ENCODE peak calls at places on chromosomes 4 and X, in five cellular contexts. One of them, this sample, is unnamed.

GRCh38 chr4:98508825-98509539 is 149.4 kb downstream of the TSPAN5 start:
- DNase-seq in immature natural killer cell: no peak
- DNase-seq in Karpas-422: no peak
- DNase-seq in stimulated activated naive CD4-positive, alpha-beta T cell: no peak
- DNase-seq in H9: no peak
- DNase-seq in this sample: no peak

GRCh38 chr4:2126309-2127043 is 67.3 kb downstream of the NAT8L start:
- DNase-seq in immature natural killer cell: no peak
- DNase-seq in Karpas-422: no peak
- DNase-seq in stimulated activated naive CD4-positive, alpha-beta T cell: no peak
- DNase-seq in H9: no peak
- DNase-seq in this sample: no peak

GRCh38 chrX:44106864-44107263 is 133.7 kb upstream of the NDP start:
- DNase-seq in immature natural killer cell: no peak
- DNase-seq in Karpas-422: no peak
- DNase-seq in stimulated activated naive CD4-positive, alpha-beta T cell: no peak
- DNase-seq in H9: no peak
- DNase-seq in this sample: no peak

GRCh38 chr4:165288639-165289428 is 38.6 kb upstream of the MSMO1 start:
- DNase-seq in immature natural killer cell: no peak
- DNase-seq in Karpas-422: no peak
- DNase-seq in stimulated activated naive CD4-positive, alpha-beta T cell: no peak
- DNase-seq in H9: no peak
- DNase-seq in this sample: peak

GRCh38 chrX:121836000-121836399 is 788.6 kb downstream of the GLUD2 start:
- DNase-seq in immature natural killer cell: no peak
- DNase-seq in Karpas-422: no peak
- DNase-seq in stimulated activated naive CD4-positive, alpha-beta T cell: no peak
- DNase-seq in H9: no peak
- DNase-seq in this sample: no peak

GRCh38 chr4:101099001-101099400 is 248.3 kb downstream of the PPP3CA start:
- DNase-seq in immature natural killer cell: no peak
- DNase-seq in Karpas-422: no peak
- DNase-seq in stimulated activated naive CD4-positive, alpha-beta T cell: no peak
- DNase-seq in H9: no peak
- DNase-seq in this sample: no peak

GRCh38 chr4:171676555-171677215 is 136.5 kb upstream of the GALNTL6 start:
- DNase-seq in immature natural killer cell: no peak
- DNase-seq in Karpas-422: no peak
- DNase-seq in stimulated activated naive CD4-positive, alpha-beta T cell: no peak
- DNase-seq in H9: no peak
- DNase-seq in this sample: no peak

GRCh38 chr4:106659386-106659785 is 290.8 kb upstream of the GIMD1 start:
- DNase-seq in immature natural killer cell: no peak
- DNase-seq in Karpas-422: no peak
- DNase-seq in stimulated activated naive CD4-positive, alpha-beta T cell: no peak
- DNase-seq in H9: no peak
- DNase-seq in this sample: peak

GRCh38 chr4:87219648-87220093 is 747 bp downstream of the KLHL8 start:
- DNase-seq in immature natural killer cell: peak
- DNase-seq in Karpas-422: peak
- DNase-seq in stimulated activated naive CD4-positive, alpha-beta T cell: peak
- DNase-seq in H9: peak
- DNase-seq in this sample: no peak

GRCh38 chr4:71495454-71495853 is 156.6 kb downstream of the SLC4A4 start:
- DNase-seq in immature natural killer cell: no peak
- DNase-seq in Karpas-422: no peak
- DNase-seq in stimulated activated naive CD4-positive, alpha-beta T cell: no peak
- DNase-seq in H9: no peak
- DNase-seq in this sample: no peak

GRCh38 chr4:37483610-37484009 is 202.6 kb downstream of the RELL1 start:
- DNase-seq in immature natural killer cell: no peak
- DNase-seq in Karpas-422: no peak
- DNase-seq in stimulated activated naive CD4-positive, alpha-beta T cell: no peak
- DNase-seq in H9: no peak
- DNase-seq in this sample: no peak

GRCh38 chr4:87073187-87073569 is 138.4 kb downstream of the AFF1 start:
- DNase-seq in immature natural killer cell: no peak
- DNase-seq in Karpas-422: peak
- DNase-seq in stimulated activated naive CD4-positive, alpha-beta T cell: no peak
- DNase-seq in H9: no peak
- DNase-seq in this sample: no peak

GRCh38 chr4:93053140-93053539 is 749.4 kb downstream of the GRID2 start:
- DNase-seq in immature natural killer cell: no peak
- DNase-seq in Karpas-422: no peak
- DNase-seq in stimulated activated naive CD4-positive, alpha-beta T cell: no peak
- DNase-seq in H9: no peak
- DNase-seq in this sample: no peak

GRCh38 chr4:60913026-60913425 is 287.1 kb upstream of the ADGRL3 start:
- DNase-seq in immature natural killer cell: no peak
- DNase-seq in Karpas-422: no peak
- DNase-seq in stimulated activated naive CD4-positive, alpha-beta T cell: no peak
- DNase-seq in H9: no peak
- DNase-seq in this sample: no peak

GRCh38 chrX:41875142-41875541 is 48.2 kb downstream of the CASK start:
- DNase-seq in immature natural killer cell: no peak
- DNase-seq in Karpas-422: no peak
- DNase-seq in stimulated activated naive CD4-positive, alpha-beta T cell: no peak
- DNase-seq in H9: no peak
- DNase-seq in this sample: no peak

GRCh38 chr4:8067274-8067936 is 91.2 kb downstream of the ABLIM2 start:
- DNase-seq in immature natural killer cell: no peak
- DNase-seq in Karpas-422: no peak
- DNase-seq in stimulated activated naive CD4-positive, alpha-beta T cell: no peak
- DNase-seq in H9: no peak
- DNase-seq in this sample: no peak

GRCh38 chr4:14329228-14329627 is 673.1 kb upstream of the CPEB2 start:
- DNase-seq in immature natural killer cell: no peak
- DNase-seq in Karpas-422: no peak
- DNase-seq in stimulated activated naive CD4-positive, alpha-beta T cell: no peak
- DNase-seq in H9: no peak
- DNase-seq in this sample: no peak

GRCh38 chr4:212438-213174 is 88.3 kb downstream of the ZNF718 start:
- DNase-seq in immature natural killer cell: peak
- DNase-seq in Karpas-422: no peak
- DNase-seq in stimulated activated naive CD4-positive, alpha-beta T cell: no peak
- DNase-seq in H9: no peak
- DNase-seq in this sample: peak

GRCh38 chr4:153555730-153556440 is 89.7 kb downstream of the TMEM131L start:
- DNase-seq in immature natural killer cell: no peak
- DNase-seq in Karpas-422: no peak
- DNase-seq in stimulated activated naive CD4-positive, alpha-beta T cell: no peak
- DNase-seq in H9: no peak
- DNase-seq in this sample: peak

GRCh38 chrX:136126892-136127406 is 20.4 kb upstream of the FHL1 start:
- DNase-seq in immature natural killer cell: no peak
- DNase-seq in Karpas-422: no peak
- DNase-seq in stimulated activated naive CD4-positive, alpha-beta T cell: no peak
- DNase-seq in H9: no peak
- DNase-seq in this sample: no peak

GRCh38 chrX:39150210-39150609 is 349.0 kb downstream of the MID1IP1 start:
- DNase-seq in immature natural killer cell: no peak
- DNase-seq in Karpas-422: no peak
- DNase-seq in stimulated activated naive CD4-positive, alpha-beta T cell: no peak
- DNase-seq in H9: no peak
- DNase-seq in this sample: no peak

GRCh38 chr4:183204793-183205192 is 105.7 kb downstream of the WWC2 start:
- DNase-seq in immature natural killer cell: no peak
- DNase-seq in Karpas-422: no peak
- DNase-seq in stimulated activated naive CD4-positive, alpha-beta T cell: no peak
- DNase-seq in H9: no peak
- DNase-seq in this sample: no peak

GRCh38 chr4:98181815-98182214 is 38.5 kb upstream of the STPG2 start:
- DNase-seq in immature natural killer cell: no peak
- DNase-seq in Karpas-422: no peak
- DNase-seq in stimulated activated naive CD4-positive, alpha-beta T cell: no peak
- DNase-seq in H9: no peak
- DNase-seq in this sample: no peak

GRCh38 chrX:153521034-153521433 is 3.6 kb downstream of the ATP2B3 start:
- DNase-seq in immature natural killer cell: no peak
- DNase-seq in Karpas-422: no peak
- DNase-seq in stimulated activated naive CD4-positive, alpha-beta T cell: no peak
- DNase-seq in H9: no peak
- DNase-seq in this sample: no peak

GRCh38 chr4:109969909-109970308 is 57.2 kb downstream of the EGF start:
- DNase-seq in immature natural killer cell: no peak
- DNase-seq in Karpas-422: no peak
- DNase-seq in stimulated activated naive CD4-positive, alpha-beta T cell: no peak
- DNase-seq in H9: no peak
- DNase-seq in this sample: no peak

GRCh38 chrX:72312311-72312940 is 6.7 kb upstream of the CITED1 start:
- DNase-seq in immature natural killer cell: no peak
- DNase-seq in Karpas-422: no peak
- DNase-seq in stimulated activated naive CD4-positive, alpha-beta T cell: no peak
- DNase-seq in H9: no peak
- DNase-seq in this sample: no peak

GRCh38 chrX:30275498-30275897 is 28.6 kb downstream of the MAGEB1 start:
- DNase-seq in immature natural killer cell: no peak
- DNase-seq in Karpas-422: no peak
- DNase-seq in stimulated activated naive CD4-positive, alpha-beta T cell: no peak
- DNase-seq in H9: no peak
- DNase-seq in this sample: no peak

GRCh38 chrX:148620023-148620422 is 119.6 kb downstream of the AFF2 start:
- DNase-seq in immature natural killer cell: no peak
- DNase-seq in Karpas-422: no peak
- DNase-seq in stimulated activated naive CD4-positive, alpha-beta T cell: no peak
- DNase-seq in H9: no peak
- DNase-seq in this sample: no peak

GRCh38 chr4:113901994-113902787 is 77.3 kb downstream of the ARSJ start:
- DNase-seq in immature natural killer cell: peak
- DNase-seq in Karpas-422: no peak
- DNase-seq in stimulated activated naive CD4-positive, alpha-beta T cell: peak
- DNase-seq in H9: no peak
- DNase-seq in this sample: no peak

GRCh38 chr4:7266525-7267292 is 74.4 kb downstream of the SORCS2 start:
- DNase-seq in immature natural killer cell: no peak
- DNase-seq in Karpas-422: no peak
- DNase-seq in stimulated activated naive CD4-positive, alpha-beta T cell: no peak
- DNase-seq in H9: peak
- DNase-seq in this sample: peak

GRCh38 chr4:15936495-15936894 is 2.0 kb downstream of the FGFBP1 start:
- DNase-seq in immature natural killer cell: no peak
- DNase-seq in Karpas-422: no peak
- DNase-seq in stimulated activated naive CD4-positive, alpha-beta T cell: no peak
- DNase-seq in H9: no peak
- DNase-seq in this sample: no peak

GRCh38 chrX:119728487-119728886 is 29.9 kb upstream of the SOWAHD start:
- DNase-seq in immature natural killer cell: no peak
- DNase-seq in Karpas-422: peak
- DNase-seq in stimulated activated naive CD4-positive, alpha-beta T cell: no peak
- DNase-seq in H9: peak
- DNase-seq in this sample: no peak

GRCh38 chr4:15521442-15522039 is 51.9 kb downstream of the CC2D2A start:
- DNase-seq in immature natural killer cell: no peak
- DNase-seq in Karpas-422: no peak
- DNase-seq in stimulated activated naive CD4-positive, alpha-beta T cell: no peak
- DNase-seq in H9: no peak
- DNase-seq in this sample: peak

GRCh38 chr4:41160856-41161255 is 53.5 kb downstream of the APBB2 start:
- DNase-seq in immature natural killer cell: no peak
- DNase-seq in Karpas-422: no peak
- DNase-seq in stimulated activated naive CD4-positive, alpha-beta T cell: no peak
- DNase-seq in H9: no peak
- DNase-seq in this sample: no peak

GRCh38 chrX:9873952-9874351 is 87.7 kb downstream of the SHROOM2 start:
- DNase-seq in immature natural killer cell: peak
- DNase-seq in Karpas-422: peak
- DNase-seq in stimulated activated naive CD4-positive, alpha-beta T cell: peak
- DNase-seq in H9: peak
- DNase-seq in this sample: no peak

GRCh38 chr4:88006956-88007303 is 505 bp upstream of the PKD2 start:
- DNase-seq in immature natural killer cell: no peak
- DNase-seq in Karpas-422: no peak
- DNase-seq in stimulated activated naive CD4-positive, alpha-beta T cell: no peak
- DNase-seq in H9: no peak
- DNase-seq in this sample: no peak

GRCh38 chr4:165592386-165592785 is 213.6 kb downstream of the CPE start:
- DNase-seq in immature natural killer cell: no peak
- DNase-seq in Karpas-422: no peak
- DNase-seq in stimulated activated naive CD4-positive, alpha-beta T cell: no peak
- DNase-seq in H9: no peak
- DNase-seq in this sample: no peak

This sample was measured in skeletal muscle cell.